ENCODE peak calls at places on chromosomes 13 and 19, in five cellular contexts. G, X, C, Y and J are unnamed samples.

GRCh38 chr19:662207-662961 is 630 bp downstream of the RNF126 start:
- DNase-seq in C (peak; percentile 74), G (no peak), X (peak; percentile 60), Y (no peak), J (peak; percentile 47)

GRCh38 chr19:10004617-10005016 is 5.7 kb downstream of the COL5A3 start:
- DNase-seq in X (no peak), Y (no peak), C (no peak), G (no peak), J (no peak)

GRCh38 chr19:21022996-21023395 is 2.5 kb downstream of the ZNF430 start:
- DNase-seq in Y (no peak), G (no peak), X (no peak), C (no peak), J (no peak)

GRCh38 chr13:73231456-73231855 is 172.7 kb downstream of the KLF5 start:
- DNase-seq in X (no peak), G (no peak), C (no peak), Y (no peak), J (no peak)

GRCh38 chr19:30293051-30293785 is 79.0 kb upstream of the ZNF536 start:
- DNase-seq in X (no peak), Y (no peak), C (no peak), G (no peak), J (no peak)

GRCh38 chr19:48958006-48958405 is 3.3 kb downstream of the BAX start:
- DNase-seq in Y (no peak), X (no peak), G (no peak), C (no peak), J (no peak)

GRCh38 chr19:52535831-52536800 is 8.6 kb downstream of the ZNF808 start:
- DNase-seq in G (peak; percentile 41), C (peak; percentile 84), X (peak; percentile 17), Y (peak; percentile 67), J (no peak)

GRCh38 chr13:33150146-33150545 is 133.9 kb downstream of the KL start:
- DNase-seq in X (no peak), C (no peak), Y (no peak), G (no peak), J (peak; percentile 35)

GRCh38 chr13:86002921-86003488 is 203.8 kb upstream of the SLITRK6 start:
- DNase-seq in Y (no peak), G (no peak), C (no peak), X (no peak), J (no peak)

GRCh38 chr19:29273000-29273691 is 60.2 kb upstream of the UQCRFS1 start:
- DNase-seq in Y (no peak), C (no peak), G (no peak), X (no peak), J (no peak)

GRCh38 chr13:102812616-102813287 is 13.8 kb downstream of the BIVM start:
- DNase-seq in G (no peak), C (no peak), X (peak; percentile 5), Y (no peak), J (no peak)

GRCh38 chr13:73984949-73985691 is 149.1 kb downstream of the KLF12 start:
- DNase-seq in X (no peak), Y (no peak), G (no peak), C (no peak), J (no peak)

GRCh38 chr13:99431927-99432636 is 69.2 kb upstream of the TM9SF2 start:
- DNase-seq in X (no peak), C (no peak), Y (peak; percentile 85), G (no peak), J (no peak)

GRCh38 chr19:6118043-6118442 is 7.7 kb upstream of the RFX2 start:
- DNase-seq in Y (no peak), C (no peak), G (no peak), X (no peak), J (no peak)

GRCh38 chr13:40662866-40663265 is 3.6 kb downstream of the FOXO1 start:
- DNase-seq in G (no peak), C (no peak), X (no peak), Y (peak; percentile 74), J (no peak)

GRCh38 chr19:16506961-16507360 is 10.8 kb downstream of the C19orf44 start:
- DNase-seq in C (no peak), X (peak; percentile 12), G (no peak), Y (no peak), J (no peak)

DNA sequence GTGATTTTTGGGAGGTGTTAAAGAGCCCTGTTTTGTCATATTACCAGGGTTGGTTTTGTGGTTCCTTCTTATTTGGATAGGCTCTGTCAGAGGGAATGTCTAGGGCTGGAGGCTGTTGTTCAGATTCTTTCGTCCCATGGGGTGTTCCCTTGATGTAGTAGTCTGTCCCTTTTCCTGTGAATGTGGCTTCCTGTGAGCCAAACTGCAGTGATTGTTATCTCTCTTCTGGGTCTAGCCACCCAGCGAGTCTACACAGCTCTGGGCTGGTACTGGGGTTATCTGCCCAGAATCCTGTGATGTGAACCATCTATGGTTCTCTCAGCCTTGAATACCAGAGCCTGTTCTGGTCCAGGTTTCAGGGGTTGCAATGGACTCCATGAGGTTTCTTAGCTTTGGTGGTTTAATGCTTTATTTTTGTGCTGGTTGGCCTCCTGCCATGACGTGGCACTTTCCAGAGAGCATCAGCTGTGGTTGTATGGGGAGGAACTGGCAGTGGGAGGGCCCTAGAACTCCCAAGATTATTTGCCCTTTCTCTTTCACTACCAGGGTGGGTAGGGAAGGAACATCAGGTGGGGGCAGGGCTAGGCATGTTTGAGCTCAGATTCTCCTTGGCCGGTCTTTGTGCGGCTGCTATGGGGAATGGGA is 78.8 kb downstream of the SPRY2 start:
- DNase-seq in Y (no peak), X (no peak), C (no peak), G (no peak), J (no peak)
- TF ChIP-seq JUND in Y (no peak), X (no peak), C (no peak), G (no peak), J (no peak)

GRCh38 chr19:42090687-42091086 is 14.7 kb downstream of the ZNF574 start:
- DNase-seq in C (no peak), Y (no peak), G (no peak), X (no peak), J (no peak)

GRCh38 chr19:42093505-42093904 is 17.5 kb downstream of the ZNF574 start:
- DNase-seq in G (no peak), C (no peak), X (no peak), Y (no peak), J (no peak)

GRCh38 chr19:42092350-42092749 is 16.4 kb downstream of the ZNF574 start:
- DNase-seq in C (peak; percentile 63), G (no peak), X (no peak), Y (no peak), J (no peak)

GRCh38 chr19:42089772-42090171 is 13.8 kb downstream of the ZNF574 start:
- DNase-seq in X (no peak), C (no peak), G (no peak), Y (no peak), J (no peak)

GRCh38 chr19:42091300-42092266 is 15.6 kb downstream of the ZNF574 start:
- DNase-seq in X (no peak), C (peak; percentile 50), G (no peak), Y (no peak), J (no peak)
- TF ChIP-seq JUND in X (no peak), C (no peak), G (no peak), Y (no peak), J (no peak)

GRCh38 chr13:65830411-65831172 is 1399.5 kb downstream of the PCDH9 start:
- DNase-seq in C (no peak), X (no peak), Y (no peak), G (no peak), J (no peak)

GRCh38 chr13:65829241-65830008 is 1400.7 kb downstream of the PCDH9 start:
- DNase-seq in G (no peak), C (no peak), Y (no peak), X (no peak), J (no peak)

GRCh38 chr13:65825039-65825438 is 1405.1 kb downstream of the PCDH9 start:
- DNase-seq in G (no peak), C (no peak), Y (no peak), X (no peak), J (no peak)
- TF ChIP-seq JUND in G (no peak), C (no peak), Y (no peak), X (no peak), J (no peak)

GRCh38 chr13:97285221-97285955 is 63.3 kb downstream of the MBNL2 start:
- DNase-seq in G (no peak), Y (no peak), X (no peak), C (no peak), J (no peak)
- TF ChIP-seq JUND in G (no peak), Y (no peak), X (no peak), C (no peak), J (no peak)

GRCh38 chr19:53908106-53908932 is 759 bp upstream of the CACNG7 start:
- DNase-seq in X (peak; percentile 57), C (peak; percentile 89), Y (no peak), G (no peak), J (peak; percentile 63)
- TF ChIP-seq JUND in X (peak; percentile 26), C (no peak), Y (no peak), G (no peak), J (no peak)

DNA sequence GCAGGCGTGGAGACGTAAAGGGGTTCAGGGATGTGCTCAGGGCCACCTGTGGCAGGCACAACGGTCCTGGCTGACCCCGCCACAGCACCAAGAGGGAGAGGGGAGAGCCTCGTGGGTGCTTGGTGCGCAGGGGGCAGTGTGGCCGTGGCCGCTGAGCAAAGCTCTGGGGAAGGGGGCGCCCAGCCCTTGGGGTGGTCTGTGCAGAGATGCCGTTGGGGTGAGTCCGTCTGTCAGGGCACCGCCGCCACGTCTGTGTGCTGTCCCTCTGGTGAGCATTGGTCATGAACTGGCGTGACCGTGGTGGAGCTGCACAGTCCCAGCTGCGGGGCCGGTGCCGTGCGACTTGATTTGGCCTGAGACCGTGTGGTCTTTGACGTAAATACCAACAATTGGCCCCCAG is 15.3 kb downstream of the GNA11 start:
- DNase-seq in X (no peak), G (no peak), Y (no peak), C (no peak), J (no peak)
- TF ChIP-seq JUND in X (no peak), G (no peak), Y (no peak), C (no peak), J (no peak)

DNA sequence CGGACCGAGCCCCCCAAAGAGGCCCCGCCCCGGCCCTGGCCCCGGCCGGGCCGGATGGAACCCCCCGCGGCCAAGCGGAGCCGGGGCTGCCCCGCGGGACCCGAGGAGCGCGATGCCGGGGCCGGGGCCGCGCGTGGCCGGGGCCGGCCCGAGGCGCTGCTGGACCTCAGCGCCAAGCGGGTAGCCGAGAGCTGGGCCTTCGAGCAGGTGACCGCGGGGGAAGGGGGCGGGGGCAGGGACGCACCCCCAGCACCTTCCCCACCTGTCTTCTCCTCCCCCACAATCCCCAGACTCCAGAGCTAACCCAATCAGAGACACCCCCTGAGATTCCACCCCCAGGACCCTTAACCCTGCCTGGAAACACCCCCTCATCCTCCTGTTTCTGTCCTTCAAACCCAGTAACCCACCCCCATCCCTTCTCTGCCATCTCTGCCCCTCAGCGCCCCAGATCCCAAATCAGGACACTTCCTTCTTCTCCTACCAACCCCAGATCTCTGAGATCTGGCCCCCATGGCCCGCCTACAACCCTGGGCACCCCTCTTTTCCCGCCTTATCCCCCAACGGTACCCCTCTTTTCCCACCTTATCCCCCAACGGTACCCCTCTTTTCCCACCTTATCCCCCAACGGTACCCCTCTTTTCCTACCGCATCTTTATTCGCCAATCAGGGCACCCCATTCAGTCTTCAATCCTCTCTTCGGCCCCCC is 505 bp downstream of the ZSWIM4 start:
- DNase-seq in X (peak; percentile 69), C (peak; percentile 56), G (no peak), Y (no peak), J (no peak)
- TF ChIP-seq JUND in X (no peak), C (no peak), G (no peak), Y (no peak), J (no peak)